ENCODE peak calls at places on chromosomes 13 and 19, in eight cellular contexts. K, E, D, Z, B, V, A and R are unnamed samples. For H3K4me1, the result is how much of the 10 kb centered on the place peaks cover.

GRCh38 chr13:91817250-91817649 is 418.8 kb downstream of the GPC5 start:
- DNase-seq in A (no peak), V (peak), B (no peak), D (no peak), K (no peak), E (no peak), Z (no peak), R (no peak)

GRCh38 chr13:60720590-60720989 is 323.6 kb downstream of the TDRD3 start:
- DNase-seq in K (no peak), D (no peak), B (no peak), Z (no peak), E (no peak), V (no peak), A (no peak), R (no peak)

GRCh38 chr19:38506723-38507550 is 73.4 kb downstream of the RYR1 start:
- DNase-seq in K (peak), A (peak), Z (peak), B (peak), V (no peak), D (peak), E (peak), R (peak)

GRCh38 chr19:48284891-48285290 is 15.0 kb downstream of the ZNF114 start:
- DNase-seq in K (no peak), B (no peak), E (no peak), Z (no peak), D (no peak), A (no peak), V (peak), R (no peak)

GRCh38 chr13:28574617-28575142 is 79.8 kb upstream of the FLT1 start:
- DNase-seq in A (no peak), B (no peak), E (no peak), D (peak), Z (no peak), K (no peak), V (peak), R (no peak)

GRCh38 chr19:45468803-45469131 is 971 bp downstream of the FOSB start:
- DNase-seq in K (no peak), E (peak), V (no peak), Z (no peak), D (no peak), A (no peak), B (no peak), R (no peak)

GRCh38 chr19:13718733-13719132 is 45.6 kb upstream of the MRI1 start:
- DNase-seq in Z (peak), V (peak), B (no peak), A (no peak), D (peak), K (peak), E (no peak), R (no peak)

GRCh38 chr19:13149628-13150186 is 468 bp downstream of the STX10 start:
- DNase-seq in A (peak), B (no peak), K (peak), E (no peak), V (no peak), Z (peak), D (peak), R (peak)

GRCh38 chr19:54517483-54517882 is 14.9 kb downstream of the LAIR2 start:
- DNase-seq in K (peak), E (no peak), B (no peak), V (peak), A (peak), D (peak), Z (peak), R (peak)

GRCh38 chr19:50514346-50515167 is 844 bp upstream of the ASPDH start:
- DNase-seq in V (no peak), E (no peak), A (peak), K (no peak), D (no peak), Z (no peak), B (no peak), R (peak)

GRCh38 chr19:37874784-37875183 is 31.6 kb downstream of the WDR87 start:
- DNase-seq in A (no peak), E (no peak), K (no peak), V (peak), Z (no peak), B (no peak), D (no peak), R (no peak)

GRCh38 chr13:42538996-42539395 is 35.0 kb upstream of the TNFSF11 start:
- DNase-seq in E (no peak), A (no peak), B (no peak), K (no peak), Z (no peak), V (no peak), D (no peak), R (no peak)

GRCh38 chr13:49020328-49020727 is 44.6 kb downstream of the FNDC3A start:
- DNase-seq in B (no peak), Z (no peak), E (no peak), D (no peak), K (no peak), V (no peak), A (no peak), R (no peak)

GRCh38 chr13:114005206-114005720 is 31.4 kb upstream of the C13orf46 start:
- DNase-seq in D (peak), K (peak), V (no peak), E (no peak), A (no peak), Z (no peak), B (no peak), R (no peak)

GRCh38 chr19:30253581-30253996 is 118.6 kb upstream of the ZNF536 start:
- DNase-seq in A (no peak), V (no peak), K (no peak), Z (no peak), B (no peak), D (no peak), E (no peak), R (no peak)

GRCh38 chr19:54420383-54421168 is 5.3 kb downstream of the TTYH1 start:
- DNase-seq in E (no peak), D (peak), Z (no peak), A (peak), V (no peak), K (peak), B (no peak), R (peak)

GRCh38 chr13:94947965-94948371 is 235.6 kb upstream of the SOX21 start:
- DNase-seq in A (no peak), E (no peak), K (no peak), Z (no peak), V (no peak), D (no peak), B (no peak), R (no peak)

GRCh38 chr19:12647490-12648071 is 19.0 kb downstream of the MAN2B1 start:
- DNase-seq in D (peak), Z (no peak), A (peak), B (no peak), K (no peak), E (no peak), V (no peak), R (peak)

GRCh38 chr19:5358173-5358800 is 17.7 kb upstream of the PTPRS start:
- DNase-seq in B (no peak), E (no peak), V (peak), Z (no peak), A (no peak), K (no peak), D (no peak), R (no peak)

GRCh38 chr19:55406869-55407624 is 541 bp downstream of the UBE2S start:
- DNase-seq in D (no peak), B (no peak), K (peak), V (no peak), A (no peak), Z (peak), E (no peak), R (peak)

GRCh38 chr13:94549241-94550029 is 46.5 kb downstream of the TGDS start:
- DNase-seq in D (peak), K (peak), E (peak), B (peak), V (peak), Z (peak), A (peak), R (peak)

GRCh38 chr13:24148414-24149305 is 11.9 kb upstream of the SPATA13 start:
- DNase-seq in Z (peak), B (no peak), V (peak), E (no peak), K (no peak), D (no peak), A (no peak), R (no peak)

GRCh38 chr19:45113628-45114027 is 20.6 kb downstream of the PPP1R37 start:
- DNase-seq in Z (peak), E (no peak), A (no peak), V (no peak), K (no peak), B (no peak), D (no peak), R (no peak)

GRCh38 chr13:30290812-30291436 is 16.4 kb downstream of the KATNAL1 start:
- DNase-seq in V (no peak), K (no peak), D (no peak), B (no peak), Z (no peak), E (no peak), A (no peak), R (no peak)
- H3K4me1 ChIP-seq in V (under half), K (under half), D (under half), B (under half), Z (under half), E (under half), A (under half), R (under half)

GRCh38 chr19:41325947-41326706 is 16.2 kb downstream of the CCDC97 start:
- DNase-seq in B (no peak), K (no peak), D (peak), E (no peak), V (peak), Z (no peak), A (peak), R (peak)
- H3K4me1 ChIP-seq in B (under half), K (half or more), D (under half), E (under half), V (half or more), Z (under half), A (under half), R (under half)

DNA sequence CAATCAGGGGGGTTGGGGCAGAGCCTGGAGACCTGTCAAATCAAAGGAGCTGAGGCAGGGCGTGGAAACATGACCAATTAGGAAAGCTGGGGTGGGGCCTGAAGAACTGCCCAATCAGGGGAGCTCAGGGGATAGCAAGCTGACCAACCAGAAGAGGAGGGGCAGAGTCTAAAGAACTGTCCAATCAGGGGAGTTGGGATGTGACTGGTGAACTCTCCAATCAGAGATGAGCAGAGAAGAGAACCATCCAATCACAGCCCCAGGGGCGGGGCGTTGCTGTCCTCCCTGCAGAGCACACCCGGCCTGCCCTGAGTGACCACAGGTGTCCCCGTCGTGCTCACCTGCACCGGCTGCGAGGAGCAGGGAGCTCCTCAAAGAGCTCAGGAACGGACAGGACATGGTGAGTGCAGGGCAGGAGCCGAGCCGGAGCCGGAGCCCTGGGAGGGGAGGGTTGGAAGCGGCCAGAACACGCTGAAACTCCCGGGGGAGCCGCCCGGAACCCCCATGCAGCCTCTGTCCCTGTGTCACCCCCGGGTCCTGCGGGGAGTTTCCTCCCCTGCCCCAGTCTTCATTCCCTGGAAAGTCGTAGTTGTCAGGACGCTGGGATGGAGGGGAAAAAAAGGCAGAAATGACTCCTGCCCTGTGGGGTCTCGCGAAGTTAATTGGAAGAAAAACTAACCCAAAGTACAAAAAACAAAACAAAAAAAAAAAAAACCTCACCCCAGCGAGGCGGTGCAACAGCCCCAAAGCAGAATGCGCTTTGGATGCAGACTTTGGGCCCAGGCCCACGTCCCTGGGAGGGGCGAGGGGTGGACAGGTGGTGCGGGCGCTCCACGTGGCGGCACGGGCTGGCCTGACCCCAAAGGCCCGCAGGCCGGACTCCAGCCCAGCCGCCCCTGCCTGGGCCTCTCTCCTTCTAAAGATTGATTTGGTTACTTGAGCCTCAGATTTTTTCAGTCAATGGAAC is at the start of gene ZNF556:
- DNase-seq in D (no peak), A (peak), Z (peak), B (no peak), V (no peak), K (no peak), E (no peak), R (no peak)
- H3K4me1 ChIP-seq in D (under half), A (under half), Z (under half), B (under half), V (under half), K (under half), E (under half), R (under half)

DNA sequence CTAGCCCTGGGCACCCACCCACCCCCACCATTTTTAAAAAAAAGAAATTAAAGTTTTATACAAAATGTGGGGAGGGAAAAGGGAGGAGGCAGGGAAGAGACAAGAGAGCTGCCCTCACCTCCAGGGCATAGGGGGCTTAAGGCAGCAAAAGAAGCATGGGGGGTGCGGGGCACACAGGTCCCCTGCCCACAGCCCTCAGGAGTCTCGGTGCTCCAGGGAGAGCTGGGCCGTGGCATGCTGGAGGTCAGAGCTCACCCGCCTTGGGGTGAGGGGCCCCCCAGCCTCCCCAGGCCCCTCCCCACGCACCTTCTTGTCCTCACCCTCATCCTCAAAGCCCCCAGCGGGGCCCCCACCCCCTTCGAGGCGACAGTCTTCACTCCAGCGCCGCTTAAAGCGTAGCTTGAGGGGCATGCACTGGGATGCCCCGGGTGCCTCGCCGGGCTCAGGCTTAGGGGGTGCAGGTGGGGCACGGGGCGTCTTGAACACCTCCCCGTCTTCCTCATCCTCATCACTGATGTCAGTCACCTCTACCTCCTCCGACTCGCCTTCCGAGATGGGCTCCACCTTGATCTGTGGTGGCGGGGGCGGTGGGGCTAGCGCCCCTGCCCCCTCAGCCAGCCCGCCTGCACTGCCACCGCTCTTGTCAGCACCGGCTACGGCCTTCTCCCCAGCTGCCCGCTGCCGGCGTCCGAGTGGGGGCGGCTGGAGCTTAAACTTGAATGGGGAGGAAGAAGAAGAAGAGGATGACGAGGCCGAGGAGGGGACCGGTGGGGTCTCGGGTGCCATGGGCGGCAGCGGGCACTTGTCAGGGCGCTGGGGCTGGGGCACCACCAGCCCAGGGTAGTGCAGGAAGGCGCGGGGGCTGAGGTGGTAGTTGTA is 6.1 kb upstream of the GSK3A start:
- DNase-seq in K (no peak), V (no peak), Z (no peak), B (no peak), E (no peak), D (no peak), A (peak), R (peak)
- H3K4me1 ChIP-seq in K (half or more), V (under half), Z (under half), B (under half), E (under half), D (half or more), A (under half), R (under half)

GRCh38 chr19:17069249-17069648 is 6.0 kb downstream of the HAUS8 start:
- DNase-seq in K (no peak), A (no peak), Z (no peak), V (no peak), B (no peak), D (no peak), E (no peak), R (no peak)
- H3K4me1 ChIP-seq in K (under half), A (under half), Z (under half), V (under half), B (under half), D (under half), E (under half), R (under half)

GRCh38 chr13:40652588-40652940 is 13.9 kb downstream of the FOXO1 start:
- DNase-seq in Z (no peak), D (no peak), A (no peak), V (no peak), E (no peak), K (no peak), B (no peak), R (no peak)

GRCh38 chr13:40648841-40649240 is 17.6 kb downstream of the FOXO1 start:
- DNase-seq in K (no peak), D (no peak), V (no peak), A (no peak), Z (no peak), B (no peak), E (no peak), R (no peak)

GRCh38 chr13:40648040-40648439 is 18.4 kb downstream of the FOXO1 start:
- DNase-seq in V (no peak), K (no peak), Z (no peak), E (no peak), A (no peak), B (no peak), D (no peak), R (no peak)

GRCh38 chr13:40653558-40654318 is 12.7 kb downstream of the FOXO1 start:
- DNase-seq in K (no peak), B (no peak), D (no peak), Z (no peak), A (no peak), E (no peak), V (no peak), R (no peak)

DNA sequence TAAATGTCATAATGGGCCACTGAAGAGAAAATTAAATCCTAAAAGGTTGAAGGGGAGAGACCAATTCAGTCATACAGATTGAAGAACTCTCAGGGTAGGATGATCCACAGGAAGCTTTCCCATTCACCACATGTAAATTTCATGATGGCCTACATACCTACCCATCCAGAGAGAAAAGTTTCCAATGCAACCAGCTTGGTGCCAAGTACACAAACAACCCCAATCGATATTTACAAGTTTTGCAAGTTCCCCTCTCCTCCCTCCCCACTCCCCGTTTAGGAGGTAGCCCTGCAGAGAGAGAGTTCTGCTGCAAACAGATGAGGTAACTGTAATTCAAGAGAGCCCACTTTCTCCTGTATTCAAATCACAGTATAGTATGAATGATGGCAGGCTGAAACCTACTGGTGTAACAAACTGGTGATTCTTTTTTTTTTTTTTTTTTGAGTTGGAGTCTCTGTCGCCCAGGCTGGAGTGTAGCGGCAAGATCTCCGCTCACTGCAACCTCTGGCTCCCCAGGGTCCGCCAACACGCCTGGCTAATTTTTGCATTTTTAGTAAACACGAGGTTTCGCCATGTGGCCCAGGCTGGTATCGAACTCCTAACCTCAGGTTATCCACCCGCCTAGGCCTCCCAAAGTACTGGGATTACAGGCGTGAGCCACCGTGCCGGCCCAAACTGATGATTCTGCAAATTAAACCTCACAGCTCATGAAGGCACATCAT is 14.4 kb downstream of the FOXO1 start:
- DNase-seq in D (no peak), Z (no peak), B (no peak), A (no peak), V (no peak), E (no peak), K (no peak), R (no peak)
- H3K4me1 ChIP-seq in D (under half), Z (under half), B (under half), A (under half), V (under half), E (half or more), K (half or more), R (under half)

DNA sequence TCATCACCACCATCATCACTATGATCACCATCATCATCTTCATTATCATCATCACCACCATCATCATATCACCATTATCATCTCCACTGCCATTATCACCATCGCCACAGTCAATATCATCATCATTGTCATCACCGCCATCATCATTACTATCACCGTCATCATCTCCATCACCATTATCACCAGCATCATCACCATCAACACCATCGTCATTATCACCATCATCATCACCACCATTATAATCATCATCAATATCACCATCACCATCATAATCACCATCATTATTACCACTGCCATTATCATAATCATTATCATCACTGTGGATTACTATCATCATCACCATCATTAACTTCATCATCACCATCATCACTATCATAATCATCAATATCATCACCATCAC is 17.3 kb upstream of the ARHGEF18 start:
- DNase-seq in D (no peak), V (no peak), E (no peak), Z (no peak), A (no peak), K (no peak), B (no peak), R (no peak)
- H3K4me1 ChIP-seq in D (under half), V (under half), E (under half), Z (under half), A (under half), K (under half), B (under half), R (under half)